ENCODE peak calls at places on chromosomes 1 and 21, in six cellular contexts. One of them, this sample, is unnamed.

GRCh38 chr1:88595355-88595754 is 88.7 kb upstream of the PKN2 start:
- DNase-seq in IMR-90: peak
- DNase-seq in HepG2: peak
- DNase-seq in K562: peak
- DNase-seq in SK-N-SH: no peak
- DNase-seq in A549: no peak
- DNase-seq in this sample: peak

GRCh38 chr1:42322577-42322976 is 12.5 kb downstream of the FOXJ3 start:
- DNase-seq in HepG2: no peak
- DNase-seq in A549: no peak
- DNase-seq in SK-N-SH: no peak
- DNase-seq in IMR-90: peak
- DNase-seq in K562: no peak
- DNase-seq in this sample: no peak

GRCh38 chr1:184757406-184757805 is 2.7 kb upstream of the EDEM3 start:
- DNase-seq in A549: no peak
- DNase-seq in K562: no peak
- DNase-seq in IMR-90: no peak
- DNase-seq in HepG2: no peak
- DNase-seq in SK-N-SH: no peak
- DNase-seq in this sample: no peak

GRCh38 chr1:201184734-201185453 is 5.7 kb upstream of the IGFN1 start:
- DNase-seq in SK-N-SH: peak
- DNase-seq in K562: peak
- DNase-seq in HepG2: peak
- DNase-seq in IMR-90: peak
- DNase-seq in A549: peak
- DNase-seq in this sample: no peak

GRCh38 chr1:246632584-246633168 is 66.4 kb downstream of the CNST start:
- DNase-seq in SK-N-SH: no peak
- DNase-seq in A549: no peak
- DNase-seq in K562: no peak
- DNase-seq in IMR-90: peak
- DNase-seq in HepG2: no peak
- DNase-seq in this sample: no peak

GRCh38 chr1:245894843-245895242 is 612.2 kb downstream of the SMYD3 start:
- DNase-seq in HepG2: no peak
- DNase-seq in A549: no peak
- DNase-seq in SK-N-SH: no peak
- DNase-seq in IMR-90: no peak
- DNase-seq in K562: no peak
- DNase-seq in this sample: peak

GRCh38 chr1:76330993-76331603 is 256.6 kb downstream of the ST6GALNAC3 start:
- DNase-seq in A549: peak
- DNase-seq in IMR-90: peak
- DNase-seq in HepG2: peak
- DNase-seq in K562: peak
- DNase-seq in SK-N-SH: peak
- DNase-seq in this sample: no peak

GRCh38 chr1:5840551-5840914 is 151.7 kb downstream of the NPHP4 start:
- DNase-seq in HepG2: no peak
- DNase-seq in K562: no peak
- DNase-seq in IMR-90: no peak
- DNase-seq in A549: no peak
- DNase-seq in SK-N-SH: peak
- DNase-seq in this sample: no peak

GRCh38 chr1:18921506-18922251 is 19.3 kb upstream of the ALDH4A1 start:
- DNase-seq in IMR-90: no peak
- DNase-seq in HepG2: no peak
- DNase-seq in SK-N-SH: no peak
- DNase-seq in A549: no peak
- DNase-seq in K562: no peak
- DNase-seq in this sample: no peak

GRCh38 chr1:162384116-162384515 is 2.6 kb downstream of the C1orf226 start:
- DNase-seq in SK-N-SH: peak
- DNase-seq in IMR-90: no peak
- DNase-seq in HepG2: no peak
- DNase-seq in A549: no peak
- DNase-seq in K562: no peak
- DNase-seq in this sample: no peak

GRCh38 chr1:154791292-154792278 is 78.5 kb downstream of the KCNN3 start:
- DNase-seq in IMR-90: peak
- DNase-seq in SK-N-SH: no peak
- DNase-seq in HepG2: no peak
- DNase-seq in K562: no peak
- DNase-seq in A549: no peak
- DNase-seq in this sample: peak

GRCh38 chr1:1291611-1292441 is 11.6 kb downstream of the SCNN1D start:
- DNase-seq in HepG2: peak
- DNase-seq in IMR-90: peak
- DNase-seq in A549: no peak
- DNase-seq in SK-N-SH: peak
- DNase-seq in K562: peak
- DNase-seq in this sample: no peak

GRCh38 chr21:15520811-15521643 is 208.8 kb upstream of the USP25 start:
- DNase-seq in SK-N-SH: peak
- DNase-seq in A549: no peak
- DNase-seq in K562: no peak
- DNase-seq in IMR-90: peak
- DNase-seq in HepG2: peak
- DNase-seq in this sample: no peak

GRCh38 chr1:224182866-224183590 is at the start of gene DEGS1:
- DNase-seq in K562: peak
- DNase-seq in IMR-90: peak
- DNase-seq in SK-N-SH: peak
- DNase-seq in HepG2: peak
- DNase-seq in A549: peak
- DNase-seq in this sample: no peak
- TF ChIP-seq SMC3 in K562: no peak
- TF ChIP-seq SMC3 in IMR-90: no peak
- TF ChIP-seq SMC3 in SK-N-SH: no peak
- TF ChIP-seq SMC3 in HepG2: no peak
- TF ChIP-seq SMC3 in A549: no peak
- TF ChIP-seq SMC3 in this sample: no peak

GRCh38 chr1:21261551-21262281 is 28.5 kb downstream of the ECE1 start:
- DNase-seq in IMR-90: peak
- DNase-seq in A549: peak
- DNase-seq in K562: peak
- DNase-seq in SK-N-SH: peak
- DNase-seq in HepG2: no peak
- DNase-seq in this sample: no peak
- TF ChIP-seq SMC3 in IMR-90: no peak
- TF ChIP-seq SMC3 in A549: peak
- TF ChIP-seq SMC3 in K562: no peak
- TF ChIP-seq SMC3 in SK-N-SH: no peak
- TF ChIP-seq SMC3 in HepG2: no peak
- TF ChIP-seq SMC3 in this sample: no peak

DNA sequence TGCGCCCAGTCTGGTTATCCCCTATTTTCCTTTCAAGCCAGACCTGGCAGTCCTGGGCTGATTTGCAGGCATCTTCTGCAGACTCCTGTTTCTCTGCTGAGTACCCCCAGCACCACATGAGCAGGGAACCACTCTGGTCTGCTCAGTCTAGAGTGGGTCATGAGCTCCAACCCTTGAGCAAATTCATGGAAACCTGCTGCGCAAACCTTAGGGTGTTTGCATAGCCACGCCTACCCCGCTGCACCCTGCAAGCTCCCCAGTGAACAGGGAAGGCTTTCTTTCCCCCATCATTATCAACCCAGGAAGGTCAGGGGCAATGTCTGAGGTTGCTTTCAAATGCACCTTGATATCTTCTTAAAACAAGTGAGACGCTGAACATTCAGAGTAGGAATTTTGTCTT is 11.0 kb upstream of the KCNE1 start:
- DNase-seq in HepG2: peak
- DNase-seq in IMR-90: no peak
- DNase-seq in K562: no peak
- DNase-seq in SK-N-SH: no peak
- DNase-seq in A549: no peak
- DNase-seq in this sample: no peak
- TF ChIP-seq SMC3 in HepG2: no peak
- TF ChIP-seq SMC3 in IMR-90: no peak
- TF ChIP-seq SMC3 in K562: no peak
- TF ChIP-seq SMC3 in SK-N-SH: no peak
- TF ChIP-seq SMC3 in A549: no peak
- TF ChIP-seq SMC3 in this sample: no peak

GRCh38 chr21:45267390-45267760 is 20.3 kb downstream of the POFUT2 start:
- DNase-seq in HepG2: no peak
- DNase-seq in K562: no peak
- DNase-seq in IMR-90: no peak
- DNase-seq in A549: no peak
- DNase-seq in SK-N-SH: no peak
- DNase-seq in this sample: no peak
- TF ChIP-seq SMC3 in HepG2: no peak
- TF ChIP-seq SMC3 in K562: no peak
- TF ChIP-seq SMC3 in IMR-90: no peak
- TF ChIP-seq SMC3 in A549: no peak
- TF ChIP-seq SMC3 in SK-N-SH: no peak
- TF ChIP-seq SMC3 in this sample: no peak